ENCODE peak calls at places on chromosomes 16 and 17, in seven cellular contexts. J, U, L, P, Z, K and C are unnamed samples.

GRCh38 chr17:63185420-63185819 is 219.4 kb downstream of the TANC2 start:
- DNase-seq in J (no peak), U (no peak), L (no peak), P (peak), Z (no peak), K (no peak), C (peak)

GRCh38 chr17:11404431-11404830 is 163.4 kb downstream of the SHISA6 start:
- DNase-seq in J (no peak), U (no peak), L (no peak), P (no peak), Z (no peak), K (no peak), C (no peak)

GRCh38 chr16:30659507-30660423 is 1.5 kb downstream of the FBRS start:
- DNase-seq in J (no peak), U (peak), L (no peak), P (no peak), Z (no peak), K (no peak), C (no peak)

GRCh38 chr16:66248096-66248495 is 118.4 kb upstream of the CDH5 start:
- DNase-seq in J (no peak), U (no peak), L (no peak), P (peak), Z (no peak), K (peak), C (peak)

GRCh38 chr17:76553163-76553908 is 13.5 kb downstream of the PRCD start:
- DNase-seq in J (no peak), U (no peak), L (no peak), P (no peak), Z (no peak), K (no peak), C (no peak)

GRCh38 chr17:9252525-9252924 is 231.2 kb downstream of the NTN1 start:
- DNase-seq in J (no peak), U (no peak), L (no peak), P (no peak), Z (no peak), K (no peak), C (no peak)

GRCh38 chr16:87809150-87809902 is 43.5 kb upstream of the KLHDC4 start:
- DNase-seq in J (no peak), U (no peak), L (no peak), P (no peak), Z (no peak), K (no peak), C (peak)

GRCh38 chr17:7323731-7324437 is 5.3 kb downstream of the NEURL4 start:
- DNase-seq in J (peak), U (no peak), L (peak), P (peak), Z (peak), K (no peak), C (peak)

GRCh38 chr17:83119987-83120864 is 40.8 kb downstream of the METRNL start:
- DNase-seq in J (no peak), U (peak), L (no peak), P (no peak), Z (no peak), K (no peak), C (no peak)

GRCh38 chr17:82236142-82236971 is 7.5 kb downstream of the SLC16A3 start:
- DNase-seq in J (peak), U (peak), L (peak), P (no peak), Z (no peak), K (peak), C (peak)

GRCh38 chr16:57008440-57008839 is 19.1 kb downstream of the NLRC5 start:
- DNase-seq in J (no peak), U (no peak), L (no peak), P (no peak), Z (no peak), K (no peak), C (no peak)

GRCh38 chr16:20041924-20042596 is 31.6 kb downstream of the GPR139 start:
- DNase-seq in J (no peak), U (no peak), L (no peak), P (no peak), Z (no peak), K (no peak), C (no peak)
- TF ChIP-seq CTCF in J (no peak), U (no peak), L (no peak), P (no peak), Z (no peak), K (no peak), C (no peak)

GRCh38 chr17:75181110-75181509 is 1.6 kb downstream of the SUMO2 start:
- DNase-seq in J (no peak), U (no peak), L (no peak), P (no peak), Z (no peak), K (no peak), C (no peak)
- TF ChIP-seq CTCF in J (no peak), U (no peak), L (no peak), P (no peak), Z (no peak), K (no peak), C (no peak)

GRCh38 chr16:85615852-85616607 is 2.9 kb downstream of the GSE1 start:
- DNase-seq in J (peak), U (peak), L (peak), P (peak), Z (peak), K (peak), C (peak)
- TF ChIP-seq CTCF in J (peak), U (peak), L (peak), P (peak), Z (peak), K (peak), C (peak)

GRCh38 chr16:85331685-85332084 is 219.4 kb upstream of the CIBAR2 start:
- DNase-seq in J (no peak), U (no peak), L (no peak), P (no peak), Z (no peak), K (no peak), C (no peak)
- TF ChIP-seq CTCF in J (no peak), U (no peak), L (no peak), P (no peak), Z (no peak), K (no peak), C (no peak)

DNA sequence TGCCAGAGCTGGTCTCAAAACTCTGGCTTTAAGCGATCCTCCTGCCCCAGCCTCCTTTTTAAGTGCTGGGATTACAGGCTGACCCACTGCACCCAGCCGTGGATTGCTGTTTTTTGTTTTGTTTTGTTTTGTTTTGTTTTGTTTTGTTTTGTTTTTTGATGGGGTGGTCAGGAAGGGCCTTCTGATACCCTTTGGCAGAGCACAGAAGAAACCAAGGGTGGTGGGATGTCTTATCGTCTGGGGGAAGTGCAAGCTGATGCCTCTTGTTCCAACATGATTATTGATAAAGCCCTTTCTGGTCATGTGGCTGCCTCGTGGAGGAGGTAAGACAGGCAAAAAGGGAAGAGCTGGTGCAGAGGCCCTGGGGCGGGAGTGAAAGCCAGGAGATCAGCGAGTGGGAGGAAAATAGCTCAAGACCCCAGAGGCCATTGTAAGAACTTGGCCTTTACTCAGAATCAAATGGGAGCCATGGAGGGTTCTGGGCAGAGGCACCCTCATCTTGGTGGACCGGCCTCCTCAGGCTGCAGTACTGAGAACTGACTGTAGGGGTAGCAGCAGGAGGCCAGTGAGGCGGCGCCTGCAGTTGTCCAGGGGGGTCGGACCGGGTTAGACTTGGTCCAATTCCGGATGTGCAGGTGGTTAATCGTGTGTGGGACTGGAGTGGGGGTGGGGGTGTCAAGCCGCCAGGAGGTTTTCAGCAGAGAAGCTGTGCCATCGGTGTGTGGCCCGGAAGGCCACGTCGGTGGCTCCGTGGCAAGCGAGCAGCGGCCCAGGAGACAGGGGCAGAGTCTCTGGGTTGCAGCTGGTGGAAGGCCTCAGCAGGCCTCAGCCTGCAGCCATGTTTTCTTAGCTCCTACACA is 84.4 kb upstream of the GSE1 start:
- DNase-seq in J (no peak), U (no peak), L (no peak), P (no peak), Z (no peak), K (no peak), C (no peak)
- TF ChIP-seq CTCF in J (peak), U (peak), L (peak), P (peak), Z (peak), K (peak), C (peak)

DNA sequence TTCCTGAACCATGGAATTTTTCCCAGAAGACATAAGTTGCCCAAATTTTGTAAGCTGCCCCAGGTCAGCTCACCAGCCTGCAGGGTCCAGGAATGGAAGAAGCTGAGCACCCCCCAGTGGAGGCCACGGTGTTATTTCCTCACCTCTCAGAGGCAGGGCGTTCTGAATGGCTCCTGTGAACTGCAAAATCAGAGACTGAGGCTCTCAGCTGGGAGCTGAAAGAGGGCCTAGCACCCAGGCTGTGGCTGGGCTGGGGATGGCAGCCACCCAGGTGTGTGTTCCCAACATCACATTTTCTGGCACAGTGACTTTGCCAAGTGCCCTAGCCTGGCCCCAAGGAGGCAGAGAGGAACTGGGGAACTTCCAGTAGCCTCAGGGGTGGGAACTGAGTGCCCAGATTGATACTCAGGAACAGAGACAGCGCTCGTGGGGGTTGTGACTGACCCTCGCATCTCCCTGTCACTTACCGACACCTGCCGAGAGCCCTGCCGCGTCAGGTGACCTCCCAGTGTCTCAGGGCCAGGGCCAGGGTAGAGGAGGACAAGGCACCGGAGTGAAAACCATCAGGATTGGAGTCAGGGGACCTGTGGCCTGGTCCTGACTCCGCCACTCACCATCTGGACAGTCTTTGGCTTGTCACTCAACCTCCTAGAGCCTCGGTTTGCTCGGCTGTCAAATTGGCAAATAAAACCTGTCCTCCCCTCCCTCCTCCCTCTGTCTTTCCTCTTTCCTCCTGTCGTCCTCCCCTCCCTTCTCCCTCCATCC is 11.3 kb downstream of the CACNG4 start:
- DNase-seq in J (no peak), U (no peak), L (no peak), P (no peak), Z (no peak), K (no peak), C (no peak)
- TF ChIP-seq CTCF in J (peak), U (no peak), L (peak), P (peak), Z (no peak), K (no peak), C (peak)

GRCh38 chr16:80988756-80989155 is 17.9 kb downstream of the CMC2 start:
- DNase-seq in J (no peak), U (no peak), L (no peak), P (no peak), Z (no peak), K (no peak), C (no peak)
- TF ChIP-seq CTCF in J (no peak), U (no peak), L (no peak), P (peak), Z (no peak), K (no peak), C (no peak)

GRCh38 chr17:45312477-45313418 is 4.1 kb downstream of the MAP3K14 start:
- DNase-seq in J (no peak), U (no peak), L (no peak), P (no peak), Z (no peak), K (no peak), C (no peak)

GRCh38 chr17:45309400-45309799 is 7.4 kb downstream of the MAP3K14 start:
- DNase-seq in J (no peak), U (no peak), L (no peak), P (no peak), Z (no peak), K (no peak), C (no peak)

GRCh38 chr17:45310380-45311324 is 6.2 kb downstream of the MAP3K14 start:
- DNase-seq in J (no peak), U (peak), L (no peak), P (no peak), Z (no peak), K (no peak), C (no peak)

GRCh38 chr17:45311762-45312476 is 4.9 kb downstream of the MAP3K14 start:
- DNase-seq in J (peak), U (peak), L (no peak), P (peak), Z (peak), K (peak), C (no peak)

DNA sequence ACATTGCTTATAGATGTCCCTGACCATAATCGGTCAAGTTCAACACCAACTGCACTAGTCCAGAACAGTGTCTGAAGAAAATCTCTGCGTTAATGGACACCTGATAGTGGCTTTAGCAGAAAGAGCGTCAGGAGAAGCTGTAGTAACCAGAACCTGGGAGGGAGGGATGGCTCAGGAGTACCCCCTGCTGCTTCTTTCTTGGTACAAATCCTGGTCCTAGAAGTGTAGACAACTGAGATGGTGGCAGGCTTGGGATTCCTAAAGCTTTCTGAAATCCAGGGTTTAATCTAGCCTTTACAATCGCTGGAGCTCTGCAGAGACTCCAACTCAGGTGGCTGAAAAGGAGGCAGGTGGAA is 5.4 kb downstream of the MAP3K14 start:
- DNase-seq in J (no peak), U (no peak), L (no peak), P (no peak), Z (no peak), K (no peak), C (no peak)
- TF ChIP-seq CTCF in J (peak), U (no peak), L (no peak), P (peak), Z (no peak), K (no peak), C (no peak)

GRCh38 chr16:88977028-88977844 is at the start of gene CBFA2T3:
- DNase-seq in J (no peak), U (peak), L (no peak), P (no peak), Z (no peak), K (peak), C (peak)

GRCh38 chr16:88974080-88974479 is 2.9 kb downstream of the CBFA2T3 start:
- DNase-seq in J (no peak), U (no peak), L (no peak), P (no peak), Z (no peak), K (no peak), C (no peak)

GRCh38 chr16:88974641-88975215 is 2.3 kb downstream of the CBFA2T3 start:
- DNase-seq in J (no peak), U (no peak), L (no peak), P (no peak), Z (no peak), K (no peak), C (no peak)

GRCh38 chr16:88976359-88977027 is 514 bp downstream of the CBFA2T3 start:
- DNase-seq in J (no peak), U (no peak), L (no peak), P (no peak), Z (no peak), K (no peak), C (no peak)

GRCh38 chr16:88975511-88976061 is 1.4 kb downstream of the CBFA2T3 start:
- DNase-seq in J (no peak), U (no peak), L (no peak), P (no peak), Z (no peak), K (no peak), C (no peak)
- TF ChIP-seq CTCF in J (no peak), U (no peak), L (no peak), P (no peak), Z (no peak), K (no peak), C (no peak)

DNA sequence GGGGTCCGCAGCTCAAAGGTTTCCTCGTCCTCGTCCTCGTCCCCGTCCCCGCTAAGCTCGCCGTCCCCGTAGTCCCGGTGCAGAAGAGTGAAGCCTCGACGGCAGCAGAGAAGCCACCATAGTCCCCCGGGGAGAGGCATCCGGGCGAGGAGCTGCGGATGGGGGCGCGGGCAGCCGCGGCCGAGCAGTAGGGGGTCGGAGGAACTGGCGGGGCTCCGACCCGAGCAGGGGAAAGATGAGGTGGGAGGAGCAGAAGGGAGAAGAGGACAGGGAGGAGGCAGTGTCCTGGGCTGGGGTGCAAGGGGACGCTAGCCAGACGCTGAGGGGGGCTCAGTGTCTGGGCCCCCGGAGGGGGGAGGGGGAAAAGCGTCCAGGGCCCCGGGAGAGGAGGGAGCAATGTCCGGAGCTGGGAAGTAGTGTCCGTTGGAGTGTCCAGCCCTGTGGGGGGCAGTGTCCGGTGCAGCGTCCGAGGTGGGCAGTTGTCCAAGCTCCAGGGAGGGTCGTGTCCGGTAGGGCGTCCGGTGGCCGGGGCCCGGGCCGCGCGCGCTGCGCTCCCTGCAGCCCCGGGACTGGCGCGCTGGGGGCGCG is at the start of gene PLEKHH3:
- DNase-seq in J (no peak), U (no peak), L (peak), P (peak), Z (no peak), K (no peak), C (no peak)
- TF ChIP-seq CTCF in J (peak), U (no peak), L (peak), P (peak), Z (no peak), K (peak), C (no peak)